ENCODE peak calls at places on chromosomes 6 and 20, in five cellular contexts. One of them, this sample, is unnamed.

GRCh38 chr20:32648761-32649615 is 24.8 kb downstream of the C20orf203 start:
- DNase-seq in tibial artery: no peak
- DNase-seq in WERI-Rb-1: no peak
- DNase-seq in neuronal stem cell: no peak
- DNase-seq in stimulated activated naive CD8-positive, alpha-beta T cell treated with anti-CD3 and anti-CD28 coated beads, Interleukin-15, amount 100 ng/mL, for 72 hours: no peak
- DNase-seq in this sample: no peak

GRCh38 chr6:39430968-39431523 is 108.5 kb upstream of the KCNK16 start:
- DNase-seq in tibial artery: peak; percentile 78
- DNase-seq in WERI-Rb-1: peak; percentile 98
- DNase-seq in neuronal stem cell: no peak
- DNase-seq in stimulated activated naive CD8-positive, alpha-beta T cell treated with anti-CD3 and anti-CD28 coated beads, Interleukin-15, amount 100 ng/mL, for 72 hours: no peak
- DNase-seq in this sample: peak; percentile 75

GRCh38 chr6:165899592-165899991 is 236.6 kb upstream of the PDE10A start:
- DNase-seq in tibial artery: no peak
- DNase-seq in WERI-Rb-1: no peak
- DNase-seq in neuronal stem cell: no peak
- DNase-seq in stimulated activated naive CD8-positive, alpha-beta T cell treated with anti-CD3 and anti-CD28 coated beads, Interleukin-15, amount 100 ng/mL, for 72 hours: no peak
- DNase-seq in this sample: no peak

GRCh38 chr6:67606905-67607828 is 1027.9 kb upstream of the ADGRB3 start:
- DNase-seq in tibial artery: no peak
- DNase-seq in WERI-Rb-1: no peak
- DNase-seq in neuronal stem cell: no peak
- DNase-seq in stimulated activated naive CD8-positive, alpha-beta T cell treated with anti-CD3 and anti-CD28 coated beads, Interleukin-15, amount 100 ng/mL, for 72 hours: no peak
- DNase-seq in this sample: no peak

GRCh38 chr20:49785851-49786174 is 26.8 kb upstream of the SLC9A8 start:
- DNase-seq in tibial artery: no peak
- DNase-seq in WERI-Rb-1: no peak
- DNase-seq in neuronal stem cell: no peak
- DNase-seq in stimulated activated naive CD8-positive, alpha-beta T cell treated with anti-CD3 and anti-CD28 coated beads, Interleukin-15, amount 100 ng/mL, for 72 hours: no peak
- DNase-seq in this sample: no peak

GRCh38 chr20:41483553-41483930 is 116.9 kb upstream of the EMILIN3 start:
- DNase-seq in tibial artery: no peak
- DNase-seq in WERI-Rb-1: no peak
- DNase-seq in neuronal stem cell: no peak
- DNase-seq in stimulated activated naive CD8-positive, alpha-beta T cell treated with anti-CD3 and anti-CD28 coated beads, Interleukin-15, amount 100 ng/mL, for 72 hours: no peak
- DNase-seq in this sample: no peak

GRCh38 chr6:100283288-100283687 is 181.4 kb downstream of the SIM1 start:
- DNase-seq in tibial artery: no peak
- DNase-seq in WERI-Rb-1: no peak
- DNase-seq in neuronal stem cell: no peak
- DNase-seq in stimulated activated naive CD8-positive, alpha-beta T cell treated with anti-CD3 and anti-CD28 coated beads, Interleukin-15, amount 100 ng/mL, for 72 hours: no peak
- DNase-seq in this sample: no peak

GRCh38 chr6:21597706-21598273 is 4.2 kb downstream of the SOX4 start:
- DNase-seq in tibial artery: no peak
- DNase-seq in WERI-Rb-1: no peak
- DNase-seq in neuronal stem cell: no peak
- DNase-seq in stimulated activated naive CD8-positive, alpha-beta T cell treated with anti-CD3 and anti-CD28 coated beads, Interleukin-15, amount 100 ng/mL, for 72 hours: no peak
- DNase-seq in this sample: no peak

GRCh38 chr6:6333498-6333897 is 13.0 kb upstream of the F13A1 start:
- DNase-seq in tibial artery: no peak
- DNase-seq in WERI-Rb-1: no peak
- DNase-seq in neuronal stem cell: no peak
- DNase-seq in stimulated activated naive CD8-positive, alpha-beta T cell treated with anti-CD3 and anti-CD28 coated beads, Interleukin-15, amount 100 ng/mL, for 72 hours: no peak
- DNase-seq in this sample: no peak

GRCh38 chr20:52684176-52684575 is 288.0 kb upstream of the TSHZ2 start:
- DNase-seq in tibial artery: no peak
- DNase-seq in WERI-Rb-1: no peak
- DNase-seq in neuronal stem cell: no peak
- DNase-seq in stimulated activated naive CD8-positive, alpha-beta T cell treated with anti-CD3 and anti-CD28 coated beads, Interleukin-15, amount 100 ng/mL, for 72 hours: no peak
- DNase-seq in this sample: no peak

GRCh38 chr20:24875078-24875477 is 74.0 kb upstream of the CST7 start:
- DNase-seq in tibial artery: no peak
- DNase-seq in WERI-Rb-1: no peak
- DNase-seq in neuronal stem cell: no peak
- DNase-seq in stimulated activated naive CD8-positive, alpha-beta T cell treated with anti-CD3 and anti-CD28 coated beads, Interleukin-15, amount 100 ng/mL, for 72 hours: no peak
- DNase-seq in this sample: no peak

GRCh38 chr20:50335105-50335504 is 144.5 kb downstream of the CEBPB start:
- DNase-seq in tibial artery: no peak
- DNase-seq in WERI-Rb-1: peak; percentile 87
- DNase-seq in neuronal stem cell: peak; percentile 27
- DNase-seq in stimulated activated naive CD8-positive, alpha-beta T cell treated with anti-CD3 and anti-CD28 coated beads, Interleukin-15, amount 100 ng/mL, for 72 hours: peak; percentile 15
- DNase-seq in this sample: no peak

GRCh38 chr6:143215363-143215762 is 154.7 kb downstream of the AIG1 start:
- DNase-seq in tibial artery: no peak
- DNase-seq in WERI-Rb-1: no peak
- DNase-seq in neuronal stem cell: no peak
- DNase-seq in stimulated activated naive CD8-positive, alpha-beta T cell treated with anti-CD3 and anti-CD28 coated beads, Interleukin-15, amount 100 ng/mL, for 72 hours: no peak
- DNase-seq in this sample: no peak

GRCh38 chr6:26020983-26021349 is 58.4 kb downstream of the TRIM38 start:
- DNase-seq in tibial artery: peak; percentile 81
- DNase-seq in WERI-Rb-1: peak; percentile 76
- DNase-seq in neuronal stem cell: peak; percentile 63
- DNase-seq in stimulated activated naive CD8-positive, alpha-beta T cell treated with anti-CD3 and anti-CD28 coated beads, Interleukin-15, amount 100 ng/mL, for 72 hours: peak; percentile 75
- DNase-seq in this sample: peak; percentile 80

GRCh38 chr6:22716721-22717120 is 147.4 kb downstream of the HDGFL1 start:
- DNase-seq in tibial artery: no peak
- DNase-seq in WERI-Rb-1: no peak
- DNase-seq in neuronal stem cell: no peak
- DNase-seq in stimulated activated naive CD8-positive, alpha-beta T cell treated with anti-CD3 and anti-CD28 coated beads, Interleukin-15, amount 100 ng/mL, for 72 hours: no peak
- DNase-seq in this sample: no peak

GRCh38 chr20:48025061-48025515 is 239.8 kb upstream of the SULF2 start:
- DNase-seq in tibial artery: no peak
- DNase-seq in WERI-Rb-1: peak; percentile 83
- DNase-seq in neuronal stem cell: no peak
- DNase-seq in stimulated activated naive CD8-positive, alpha-beta T cell treated with anti-CD3 and anti-CD28 coated beads, Interleukin-15, amount 100 ng/mL, for 72 hours: no peak
- DNase-seq in this sample: peak; percentile 78

GRCh38 chr6:1445650-1446645 is 56.6 kb downstream of the FOXF2 start:
- DNase-seq in tibial artery: no peak
- DNase-seq in WERI-Rb-1: no peak
- DNase-seq in neuronal stem cell: no peak
- DNase-seq in stimulated activated naive CD8-positive, alpha-beta T cell treated with anti-CD3 and anti-CD28 coated beads, Interleukin-15, amount 100 ng/mL, for 72 hours: no peak
- DNase-seq in this sample: no peak

GRCh38 chr6:63804381-63804956 is 168.9 kb downstream of the PHF3 start:
- DNase-seq in tibial artery: no peak
- DNase-seq in WERI-Rb-1: no peak
- DNase-seq in neuronal stem cell: no peak
- DNase-seq in stimulated activated naive CD8-positive, alpha-beta T cell treated with anti-CD3 and anti-CD28 coated beads, Interleukin-15, amount 100 ng/mL, for 72 hours: no peak
- DNase-seq in this sample: no peak

GRCh38 chr6:139829557-139829956 is 455.1 kb upstream of the CITED2 start:
- DNase-seq in tibial artery: no peak
- DNase-seq in WERI-Rb-1: peak; percentile 43
- DNase-seq in neuronal stem cell: no peak
- DNase-seq in stimulated activated naive CD8-positive, alpha-beta T cell treated with anti-CD3 and anti-CD28 coated beads, Interleukin-15, amount 100 ng/mL, for 72 hours: no peak
- DNase-seq in this sample: no peak

GRCh38 chr6:41942045-41942851 is 640 bp upstream of the CCND3 start:
- DNase-seq in tibial artery: no peak
- DNase-seq in WERI-Rb-1: no peak
- DNase-seq in neuronal stem cell: no peak
- DNase-seq in stimulated activated naive CD8-positive, alpha-beta T cell treated with anti-CD3 and anti-CD28 coated beads, Interleukin-15, amount 100 ng/mL, for 72 hours: no peak
- DNase-seq in this sample: no peak

GRCh38 chr6:150686566-150686965 is 86.9 kb downstream of the PLEKHG1 start:
- DNase-seq in tibial artery: no peak
- DNase-seq in WERI-Rb-1: no peak
- DNase-seq in neuronal stem cell: no peak
- DNase-seq in stimulated activated naive CD8-positive, alpha-beta T cell treated with anti-CD3 and anti-CD28 coated beads, Interleukin-15, amount 100 ng/mL, for 72 hours: no peak
- DNase-seq in this sample: no peak

GRCh38 chr20:25035924-25036323 is 22.0 kb downstream of the ACSS1 start:
- DNase-seq in tibial artery: no peak
- DNase-seq in WERI-Rb-1: no peak
- DNase-seq in neuronal stem cell: no peak
- DNase-seq in stimulated activated naive CD8-positive, alpha-beta T cell treated with anti-CD3 and anti-CD28 coated beads, Interleukin-15, amount 100 ng/mL, for 72 hours: no peak
- DNase-seq in this sample: no peak

GRCh38 chr6:82704048-82704447 is 340.4 kb downstream of the TPBG start:
- DNase-seq in tibial artery: no peak
- DNase-seq in WERI-Rb-1: no peak
- DNase-seq in neuronal stem cell: no peak
- DNase-seq in stimulated activated naive CD8-positive, alpha-beta T cell treated with anti-CD3 and anti-CD28 coated beads, Interleukin-15, amount 100 ng/mL, for 72 hours: no peak
- DNase-seq in this sample: no peak

GRCh38 chr6:15491255-15491985 is 171.4 kb downstream of the DTNBP1 start:
- DNase-seq in tibial artery: peak; percentile 84
- DNase-seq in WERI-Rb-1: peak; percentile 81
- DNase-seq in neuronal stem cell: peak; percentile 47
- DNase-seq in stimulated activated naive CD8-positive, alpha-beta T cell treated with anti-CD3 and anti-CD28 coated beads, Interleukin-15, amount 100 ng/mL, for 72 hours: peak; percentile 61
- DNase-seq in this sample: peak; percentile 89

GRCh38 chr20:51321343-51322163 is 221.0 kb downstream of the NFATC2 start:
- DNase-seq in tibial artery: no peak
- DNase-seq in WERI-Rb-1: no peak
- DNase-seq in neuronal stem cell: no peak
- DNase-seq in stimulated activated naive CD8-positive, alpha-beta T cell treated with anti-CD3 and anti-CD28 coated beads, Interleukin-15, amount 100 ng/mL, for 72 hours: no peak
- DNase-seq in this sample: no peak

GRCh38 chr6:139303176-139303575 is 11.4 kb upstream of the TXLNB start:
- DNase-seq in tibial artery: no peak
- DNase-seq in WERI-Rb-1: no peak
- DNase-seq in neuronal stem cell: no peak
- DNase-seq in stimulated activated naive CD8-positive, alpha-beta T cell treated with anti-CD3 and anti-CD28 coated beads, Interleukin-15, amount 100 ng/mL, for 72 hours: no peak
- DNase-seq in this sample: no peak

GRCh38 chr20:61426361-61426760 is 174.3 kb downstream of the CDH4 start:
- DNase-seq in tibial artery: no peak
- DNase-seq in WERI-Rb-1: no peak
- DNase-seq in neuronal stem cell: no peak
- DNase-seq in stimulated activated naive CD8-positive, alpha-beta T cell treated with anti-CD3 and anti-CD28 coated beads, Interleukin-15, amount 100 ng/mL, for 72 hours: no peak
- DNase-seq in this sample: no peak

GRCh38 chr6:89564752-89565427 is 73.7 kb downstream of the LYRM2 start:
- DNase-seq in tibial artery: no peak
- DNase-seq in WERI-Rb-1: no peak
- DNase-seq in neuronal stem cell: no peak
- DNase-seq in stimulated activated naive CD8-positive, alpha-beta T cell treated with anti-CD3 and anti-CD28 coated beads, Interleukin-15, amount 100 ng/mL, for 72 hours: no peak
- DNase-seq in this sample: no peak

GRCh38 chr20:19073584-19074198 is 138.8 kb upstream of the SLC24A3 start:
- DNase-seq in tibial artery: no peak
- DNase-seq in WERI-Rb-1: peak; percentile 11
- DNase-seq in neuronal stem cell: peak; percentile 9
- DNase-seq in stimulated activated naive CD8-positive, alpha-beta T cell treated with anti-CD3 and anti-CD28 coated beads, Interleukin-15, amount 100 ng/mL, for 72 hours: no peak
- DNase-seq in this sample: no peak

GRCh38 chr6:144756469-144756868 is 471.3 kb downstream of the UTRN start:
- DNase-seq in tibial artery: no peak
- DNase-seq in WERI-Rb-1: no peak
- DNase-seq in neuronal stem cell: no peak
- DNase-seq in stimulated activated naive CD8-positive, alpha-beta T cell treated with anti-CD3 and anti-CD28 coated beads, Interleukin-15, amount 100 ng/mL, for 72 hours: no peak
- DNase-seq in this sample: no peak

GRCh38 chr6:40950986-40951730 is 87.9 kb downstream of the UNC5CL start:
- DNase-seq in tibial artery: no peak
- DNase-seq in WERI-Rb-1: no peak
- DNase-seq in neuronal stem cell: no peak
- DNase-seq in stimulated activated naive CD8-positive, alpha-beta T cell treated with anti-CD3 and anti-CD28 coated beads, Interleukin-15, amount 100 ng/mL, for 72 hours: no peak
- DNase-seq in this sample: no peak

GRCh38 chr6:116251568-116252384 is 2.1 kb downstream of the TSPYL4 start:
- DNase-seq in tibial artery: no peak
- DNase-seq in WERI-Rb-1: no peak
- DNase-seq in neuronal stem cell: no peak
- DNase-seq in stimulated activated naive CD8-positive, alpha-beta T cell treated with anti-CD3 and anti-CD28 coated beads, Interleukin-15, amount 100 ng/mL, for 72 hours: no peak
- DNase-seq in this sample: no peak

GRCh38 chr20:49801882-49802281 is 10.7 kb upstream of the SLC9A8 start:
- DNase-seq in tibial artery: no peak
- DNase-seq in WERI-Rb-1: no peak
- DNase-seq in neuronal stem cell: no peak
- DNase-seq in stimulated activated naive CD8-positive, alpha-beta T cell treated with anti-CD3 and anti-CD28 coated beads, Interleukin-15, amount 100 ng/mL, for 72 hours: no peak
- DNase-seq in this sample: no peak

GRCh38 chr6:66289889-66290288 is 582.9 kb upstream of the EYS start:
- DNase-seq in tibial artery: no peak
- DNase-seq in WERI-Rb-1: no peak
- DNase-seq in neuronal stem cell: no peak
- DNase-seq in stimulated activated naive CD8-positive, alpha-beta T cell treated with anti-CD3 and anti-CD28 coated beads, Interleukin-15, amount 100 ng/mL, for 72 hours: no peak
- DNase-seq in this sample: no peak

This sample was measured in sciatic nerve.